ENCODE peak calls at places on chromosomes 7 and 10, in four cellular contexts. M is EH, X is non-pigmented ciliary epithelial cell, Z is colonic mucosa. A is an unnamed sample.

GRCh38 chr10:42551582-42552187 is 86.7 kb downstream of the ZNF33B start:
- DNase-seq in M (no peak), X (no peak), Z (no peak), A (no peak)

GRCh38 chr10:103262229-103262628 is 14.7 kb upstream of the INA start:
- DNase-seq in M (peak), X (no peak), Z (no peak), A (no peak)

GRCh38 chr10:92699193-92699517 is 9.4 kb downstream of the HHEX start:
- DNase-seq in M (no peak), X (no peak), Z (no peak), A (no peak)

GRCh38 chr10:77912576-77912975 is 14.0 kb downstream of the DLG5 start:
- DNase-seq in M (no peak), X (no peak), Z (no peak), A (no peak)

GRCh38 chr7:38703093-38703492 is 71.9 kb upstream of the AMPH start:
- DNase-seq in M (no peak), X (no peak), Z (no peak), A (no peak)

GRCh38 chr10:71963351-71963755 is 842 bp upstream of the CHST3 start:
- DNase-seq in M (no peak), X (no peak), Z (no peak), A (no peak)

GRCh38 chr7:47647213-47647985 is 65.5 kb upstream of the TNS3 start:
- DNase-seq in M (no peak), X (no peak), Z (no peak), A (no peak)

GRCh38 chr10:71554671-71555070 is 158.0 kb downstream of the CDH23 start:
- DNase-seq in M (no peak), X (no peak), Z (no peak), A (no peak)

GRCh38 chr7:2032030-2032875 is 200.5 kb downstream of the MAD1L1 start:
- DNase-seq in M (peak), X (no peak), Z (no peak), A (no peak)

GRCh38 chr10:88379575-88379974 is 203.5 kb downstream of the RNLS start:
- DNase-seq in M (peak), X (no peak), Z (peak), A (peak)

GRCh38 chr7:33093266-33093665 is 15.9 kb downstream of the RP9 start:
- DNase-seq in M (no peak), X (no peak), Z (no peak), A (no peak)

GRCh38 chr10:131946321-131946751 is 35.4 kb downstream of the BNIP3 start:
- DNase-seq in M (peak), X (peak), Z (no peak), A (no peak)

GRCh38 chr7:116653204-116653603 is 18.8 kb upstream of the MET start:
- DNase-seq in M (peak), X (peak), Z (no peak), A (no peak)

GRCh38 chr7:140364819-140365218 is 33.5 kb downstream of the SLC37A3 start:
- DNase-seq in M (no peak), X (no peak), Z (peak), A (no peak)

GRCh38 chr10:112122827-112123226 is 60.7 kb downstream of the GPAM start:
- DNase-seq in M (peak), X (no peak), Z (no peak), A (no peak)

GRCh38 chr10:34002896-34003295 is 668.4 kb upstream of the NRP1 start:
- DNase-seq in M (no peak), X (no peak), Z (no peak), A (no peak)

GRCh38 chr10:131027256-131027655 is 284.3 kb downstream of the TCERG1L start:
- DNase-seq in M (no peak), X (no peak), Z (no peak), A (no peak)

GRCh38 chr10:80945267-80945880 is 407.7 kb downstream of the SH2D4B start:
- DNase-seq in M (no peak), X (no peak), Z (no peak), A (no peak)